ENCODE peak calls at places on chromosomes 2 and 18, in six cellular contexts. One of them, this sample, is unnamed.

GRCh38 chr18:48031641-48032040 is 101.2 kb upstream of the SMAD2 start:
- DNase-seq in right lobe of liver: no peak
- DNase-seq in cardiac muscle cell: no peak
- DNase-seq in MM.1S: no peak
- DNase-seq in cardiac fibroblast: no peak
- DNase-seq in GM23338: no peak
- DNase-seq in this sample: no peak

GRCh38 chr2:20618468-20618885 is 32.4 kb downstream of the HS1BP3 start:
- DNase-seq in right lobe of liver: peak; percentile 25
- DNase-seq in cardiac muscle cell: no peak
- DNase-seq in MM.1S: no peak
- DNase-seq in cardiac fibroblast: no peak
- DNase-seq in GM23338: no peak
- DNase-seq in this sample: peak; percentile 75

GRCh38 chr2:200590090-200590489 is 4.3 kb downstream of the AOX1 start:
- DNase-seq in right lobe of liver: peak; percentile 26
- DNase-seq in cardiac muscle cell: no peak
- DNase-seq in MM.1S: no peak
- DNase-seq in cardiac fibroblast: peak; percentile 67
- DNase-seq in GM23338: no peak
- DNase-seq in this sample: no peak

GRCh38 chr2:108280466-108280865 is 8.2 kb upstream of the SULT1C2 start:
- DNase-seq in right lobe of liver: no peak
- DNase-seq in cardiac muscle cell: no peak
- DNase-seq in MM.1S: no peak
- DNase-seq in cardiac fibroblast: no peak
- DNase-seq in GM23338: no peak
- DNase-seq in this sample: no peak

GRCh38 chr2:192215096-192215877 is 20.6 kb upstream of the TMEFF2 start:
- DNase-seq in right lobe of liver: no peak
- DNase-seq in cardiac muscle cell: no peak
- DNase-seq in MM.1S: no peak
- DNase-seq in cardiac fibroblast: no peak
- DNase-seq in GM23338: no peak
- DNase-seq in this sample: no peak

GRCh38 chr2:146365041-146365440 is 1479.8 kb upstream of the ACVR2A start:
- DNase-seq in right lobe of liver: no peak
- DNase-seq in cardiac muscle cell: no peak
- DNase-seq in MM.1S: no peak
- DNase-seq in cardiac fibroblast: no peak
- DNase-seq in GM23338: no peak
- DNase-seq in this sample: no peak

GRCh38 chr2:38174646-38175096 is 98.7 kb upstream of the CYP1B1 start:
- DNase-seq in right lobe of liver: no peak
- DNase-seq in cardiac muscle cell: no peak
- DNase-seq in MM.1S: no peak
- DNase-seq in cardiac fibroblast: peak; percentile 97
- DNase-seq in GM23338: no peak
- DNase-seq in this sample: peak; percentile 91

GRCh38 chr2:127061377-127062273 is 45.3 kb downstream of the BIN1 start:
- DNase-seq in right lobe of liver: peak; percentile 54
- DNase-seq in cardiac muscle cell: no peak
- DNase-seq in MM.1S: no peak
- DNase-seq in cardiac fibroblast: peak; percentile 60
- DNase-seq in GM23338: no peak
- DNase-seq in this sample: no peak

GRCh38 chr2:206980413-206980812 is 41.1 kb downstream of the CPO start:
- DNase-seq in right lobe of liver: no peak
- DNase-seq in cardiac muscle cell: no peak
- DNase-seq in MM.1S: no peak
- DNase-seq in cardiac fibroblast: no peak
- DNase-seq in GM23338: no peak
- DNase-seq in this sample: no peak

GRCh38 chr18:68781224-68781623 is 16.7 kb upstream of the CCDC102B start:
- DNase-seq in right lobe of liver: no peak
- DNase-seq in cardiac muscle cell: no peak
- DNase-seq in MM.1S: no peak
- DNase-seq in cardiac fibroblast: no peak
- DNase-seq in GM23338: no peak
- DNase-seq in this sample: no peak

GRCh38 chr2:144912206-144912605 is 392.3 kb upstream of the ZEB2 start:
- DNase-seq in right lobe of liver: no peak
- DNase-seq in cardiac muscle cell: no peak
- DNase-seq in MM.1S: no peak
- DNase-seq in cardiac fibroblast: no peak
- DNase-seq in GM23338: no peak
- DNase-seq in this sample: no peak

GRCh38 chr18:3513481-3513880 is 63.5 kb downstream of the TGIF1 start:
- DNase-seq in right lobe of liver: no peak
- DNase-seq in cardiac muscle cell: no peak
- DNase-seq in MM.1S: no peak
- DNase-seq in cardiac fibroblast: no peak
- DNase-seq in GM23338: no peak
- DNase-seq in this sample: no peak

GRCh38 chr2:156466739-156467405 is 30.7 kb downstream of the GPD2 start:
- DNase-seq in right lobe of liver: no peak
- DNase-seq in cardiac muscle cell: no peak
- DNase-seq in MM.1S: no peak
- DNase-seq in cardiac fibroblast: peak; percentile 50
- DNase-seq in GM23338: no peak
- DNase-seq in this sample: no peak

GRCh38 chr2:13462464-13462863 is 745.7 kb downstream of the TRIB2 start:
- DNase-seq in right lobe of liver: no peak
- DNase-seq in cardiac muscle cell: no peak
- DNase-seq in MM.1S: no peak
- DNase-seq in cardiac fibroblast: no peak
- DNase-seq in GM23338: no peak
- DNase-seq in this sample: no peak

GRCh38 chr2:236177604-236177966 is 9.4 kb upstream of the GBX2 start:
- DNase-seq in right lobe of liver: no peak
- DNase-seq in cardiac muscle cell: peak; percentile 62
- DNase-seq in MM.1S: no peak
- DNase-seq in cardiac fibroblast: peak; percentile 39
- DNase-seq in GM23338: peak; percentile 91
- DNase-seq in this sample: no peak

GRCh38 chr2:153509133-153509532 is 30.6 kb upstream of the RPRM start:
- DNase-seq in right lobe of liver: no peak
- DNase-seq in cardiac muscle cell: peak; percentile 29
- DNase-seq in MM.1S: no peak
- DNase-seq in cardiac fibroblast: no peak
- DNase-seq in GM23338: peak; percentile 45
- DNase-seq in this sample: no peak

GRCh38 chr2:217573565-217573964 is 429.2 kb downstream of the TNS1 start:
- DNase-seq in right lobe of liver: no peak
- DNase-seq in cardiac muscle cell: no peak
- DNase-seq in MM.1S: no peak
- DNase-seq in cardiac fibroblast: peak; percentile 4
- DNase-seq in GM23338: no peak
- DNase-seq in this sample: peak; percentile 62

GRCh38 chr2:137228566-137228965 is 463.2 kb downstream of the THSD7B start:
- DNase-seq in right lobe of liver: no peak
- DNase-seq in cardiac muscle cell: no peak
- DNase-seq in MM.1S: no peak
- DNase-seq in cardiac fibroblast: peak; percentile 72
- DNase-seq in GM23338: no peak
- DNase-seq in this sample: peak; percentile 61

GRCh38 chr2:112876971-112877361 is 34.0 kb upstream of the IL37 start:
- DNase-seq in right lobe of liver: no peak
- DNase-seq in cardiac muscle cell: no peak
- DNase-seq in MM.1S: no peak
- DNase-seq in cardiac fibroblast: peak; percentile 57
- DNase-seq in GM23338: no peak
- DNase-seq in this sample: no peak

GRCh38 chr2:149598014-149598395 is 10.4 kb upstream of the MMADHC start:
- DNase-seq in right lobe of liver: no peak
- DNase-seq in cardiac muscle cell: no peak
- DNase-seq in MM.1S: no peak
- DNase-seq in cardiac fibroblast: peak; percentile 51
- DNase-seq in GM23338: no peak
- DNase-seq in this sample: no peak

GRCh38 chr2:149596471-149596870 is 8.9 kb upstream of the MMADHC start:
- DNase-seq in right lobe of liver: no peak
- DNase-seq in cardiac muscle cell: no peak
- DNase-seq in MM.1S: no peak
- DNase-seq in cardiac fibroblast: no peak
- DNase-seq in GM23338: no peak
- DNase-seq in this sample: no peak

GRCh38 chr2:149594411-149594810 is 6.8 kb upstream of the MMADHC start:
- DNase-seq in right lobe of liver: no peak
- DNase-seq in cardiac muscle cell: no peak
- DNase-seq in MM.1S: no peak
- DNase-seq in cardiac fibroblast: no peak
- DNase-seq in GM23338: no peak
- DNase-seq in this sample: no peak

GRCh38 chr2:149597050-149598013 is 9.8 kb upstream of the MMADHC start:
- DNase-seq in right lobe of liver: no peak
- DNase-seq in cardiac muscle cell: peak; percentile 76
- DNase-seq in MM.1S: peak; percentile 81
- DNase-seq in cardiac fibroblast: peak; percentile 94
- DNase-seq in GM23338: peak; percentile 84
- DNase-seq in this sample: peak; percentile 79

GRCh38 chr2:149595069-149595963 is 7.7 kb upstream of the MMADHC start:
- DNase-seq in right lobe of liver: no peak
- DNase-seq in cardiac muscle cell: no peak
- DNase-seq in MM.1S: no peak
- DNase-seq in cardiac fibroblast: peak; percentile 52
- DNase-seq in GM23338: no peak
- DNase-seq in this sample: peak; percentile 35
- TF ChIP-seq CTCF in right lobe of liver: peak; percentile 14
- TF ChIP-seq CTCF in cardiac muscle cell: peak; percentile 40
- TF ChIP-seq CTCF in MM.1S: peak; percentile 26
- TF ChIP-seq CTCF in cardiac fibroblast: peak; percentile 34
- TF ChIP-seq CTCF in GM23338: no peak
- TF ChIP-seq CTCF in this sample: peak; percentile 33

DNA sequence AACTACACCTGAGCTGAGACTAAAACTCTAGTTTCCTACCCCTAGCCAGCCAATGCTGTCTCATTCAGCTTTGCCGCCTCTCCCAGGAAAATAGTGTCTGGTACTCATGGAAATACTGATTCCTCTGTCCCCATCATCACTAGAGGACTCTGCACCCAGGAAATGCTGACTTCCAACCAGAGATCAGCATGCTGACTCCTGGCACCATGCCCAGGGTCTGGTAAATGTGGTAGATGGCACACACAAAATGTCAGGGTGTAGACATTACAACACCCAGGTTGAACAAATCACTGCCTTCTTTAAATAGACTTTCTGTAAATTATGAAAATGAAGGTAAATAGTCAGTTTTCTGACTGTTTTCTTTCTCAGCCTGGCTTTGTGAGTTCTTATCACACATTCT is 307.3 kb upstream of the CHAC2 start:
- DNase-seq in right lobe of liver: peak; percentile 70
- DNase-seq in cardiac muscle cell: no peak
- DNase-seq in MM.1S: no peak
- DNase-seq in cardiac fibroblast: no peak
- DNase-seq in GM23338: no peak
- DNase-seq in this sample: peak; percentile 89
- TF ChIP-seq CTCF in right lobe of liver: no peak
- TF ChIP-seq CTCF in cardiac muscle cell: no peak
- TF ChIP-seq CTCF in MM.1S: no peak
- TF ChIP-seq CTCF in cardiac fibroblast: no peak
- TF ChIP-seq CTCF in GM23338: no peak
- TF ChIP-seq CTCF in this sample: peak; percentile 25

GRCh38 chr2:69701100-69701945 is 40.6 kb upstream of the ANXA4 start:
- DNase-seq in right lobe of liver: no peak
- DNase-seq in cardiac muscle cell: no peak
- DNase-seq in MM.1S: no peak
- DNase-seq in cardiac fibroblast: peak; percentile 43
- DNase-seq in GM23338: no peak
- DNase-seq in this sample: no peak

GRCh38 chr2:69704446-69704845 is 37.5 kb upstream of the ANXA4 start:
- DNase-seq in right lobe of liver: no peak
- DNase-seq in cardiac muscle cell: no peak
- DNase-seq in MM.1S: no peak
- DNase-seq in cardiac fibroblast: peak; percentile 67
- DNase-seq in GM23338: no peak
- DNase-seq in this sample: peak; percentile 55

GRCh38 chr2:69703189-69703588 is 38.7 kb upstream of the ANXA4 start:
- DNase-seq in right lobe of liver: no peak
- DNase-seq in cardiac muscle cell: no peak
- DNase-seq in MM.1S: no peak
- DNase-seq in cardiac fibroblast: no peak
- DNase-seq in GM23338: no peak
- DNase-seq in this sample: no peak

GRCh38 chr2:69695850-69696216 is 46.1 kb upstream of the ANXA4 start:
- DNase-seq in right lobe of liver: no peak
- DNase-seq in cardiac muscle cell: no peak
- DNase-seq in MM.1S: no peak
- DNase-seq in cardiac fibroblast: no peak
- DNase-seq in GM23338: no peak
- DNase-seq in this sample: no peak

DNA sequence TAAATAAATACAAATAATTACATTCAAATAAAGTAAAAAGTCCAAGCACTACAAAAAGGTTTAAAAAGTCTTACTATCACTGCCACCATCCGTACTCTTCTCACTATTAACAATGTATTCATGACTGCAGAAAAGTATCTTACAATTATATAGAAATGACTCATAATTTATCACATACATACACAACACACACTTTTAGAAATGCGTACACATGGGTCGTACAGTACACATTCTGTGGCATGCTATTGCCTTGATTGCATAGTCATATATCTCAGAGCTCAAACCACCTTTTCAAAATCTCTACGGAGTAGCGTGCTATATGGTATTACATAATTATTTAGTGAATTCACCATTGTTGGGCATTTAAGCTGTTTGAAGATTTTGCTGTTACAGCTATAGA is 41.6 kb upstream of the ANXA4 start:
- DNase-seq in right lobe of liver: no peak
- DNase-seq in cardiac muscle cell: no peak
- DNase-seq in MM.1S: no peak
- DNase-seq in cardiac fibroblast: no peak
- DNase-seq in GM23338: no peak
- DNase-seq in this sample: no peak
- TF ChIP-seq CTCF in right lobe of liver: no peak
- TF ChIP-seq CTCF in cardiac muscle cell: no peak
- TF ChIP-seq CTCF in MM.1S: no peak
- TF ChIP-seq CTCF in cardiac fibroblast: no peak
- TF ChIP-seq CTCF in GM23338: no peak
- TF ChIP-seq CTCF in this sample: no peak

DNA sequence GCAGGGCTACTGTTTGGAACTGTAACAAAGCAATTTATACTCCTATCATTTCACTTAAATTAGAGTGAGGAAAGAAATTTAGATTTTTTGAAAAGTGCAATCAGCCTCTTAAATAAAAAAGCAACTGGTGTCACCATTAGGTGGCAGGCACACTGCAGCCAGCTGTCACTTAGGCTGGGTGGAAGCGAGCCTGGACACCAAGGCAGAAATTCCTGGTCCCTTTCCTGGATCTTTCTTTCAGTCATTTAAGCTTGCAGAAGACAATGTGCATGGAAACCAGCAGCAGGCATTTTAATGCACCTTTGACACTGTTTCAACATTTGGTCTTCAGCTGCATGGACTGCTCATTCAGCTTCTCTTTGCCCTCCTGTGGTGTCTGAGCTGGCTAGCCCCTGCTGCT is 61.0 kb downstream of the AQP4 start:
- DNase-seq in right lobe of liver: peak; percentile 36
- DNase-seq in cardiac muscle cell: peak; percentile 47
- DNase-seq in MM.1S: no peak
- DNase-seq in cardiac fibroblast: no peak
- DNase-seq in GM23338: peak; percentile 33
- DNase-seq in this sample: no peak
- TF ChIP-seq CTCF in right lobe of liver: peak; percentile 44
- TF ChIP-seq CTCF in cardiac muscle cell: no peak
- TF ChIP-seq CTCF in MM.1S: peak; percentile 24
- TF ChIP-seq CTCF in cardiac fibroblast: no peak
- TF ChIP-seq CTCF in GM23338: peak; percentile 66
- TF ChIP-seq CTCF in this sample: peak; percentile 10

GRCh38 chr2:117972466-117973123 is 41.3 kb downstream of the CCDC93 start:
- DNase-seq in right lobe of liver: no peak
- DNase-seq in cardiac muscle cell: no peak
- DNase-seq in MM.1S: no peak
- DNase-seq in cardiac fibroblast: peak; percentile 92
- DNase-seq in GM23338: no peak
- DNase-seq in this sample: peak; percentile 20
- TF ChIP-seq CTCF in right lobe of liver: no peak
- TF ChIP-seq CTCF in cardiac muscle cell: peak; percentile 31
- TF ChIP-seq CTCF in MM.1S: no peak
- TF ChIP-seq CTCF in cardiac fibroblast: peak; percentile 12
- TF ChIP-seq CTCF in GM23338: no peak
- TF ChIP-seq CTCF in this sample: no peak